ENCODE peak calls at places on chromosomes 4 and X, in five cellular contexts. One of them, this sample, is unnamed.

GRCh38 chr4:114558446-114559020 is 40.1 kb upstream of the UGT8 start:
- DNase-seq in neuronal stem cell: peak; percentile 11
- DNase-seq in mesenchymal stem cell: no peak
- DNase-seq in H9: no peak
- DNase-seq in H1: no peak
- DNase-seq in this sample: no peak

GRCh38 chr4:122539861-122540465 is 80.9 kb downstream of the IL21 start:
- DNase-seq in H1: no peak
- DNase-seq in neuronal stem cell: no peak
- DNase-seq in H9: no peak
- DNase-seq in mesenchymal stem cell: no peak
- DNase-seq in this sample: peak; percentile 89

GRCh38 chr4:114694770-114695169 is 96.2 kb downstream of the UGT8 start:
- DNase-seq in H1: no peak
- DNase-seq in neuronal stem cell: peak; percentile 26
- DNase-seq in H9: no peak
- DNase-seq in mesenchymal stem cell: peak; percentile 38
- DNase-seq in this sample: no peak

GRCh38 chrX:103616676-103617186 is 9.0 kb downstream of the TCEAL3 start:
- DNase-seq in H9: no peak
- DNase-seq in neuronal stem cell: no peak
- DNase-seq in mesenchymal stem cell: no peak
- DNase-seq in H1: no peak
- DNase-seq in this sample: no peak

GRCh38 chr4:63717384-63717783 is 691.9 kb downstream of the TECRL start:
- DNase-seq in H1: no peak
- DNase-seq in mesenchymal stem cell: peak; percentile 5
- DNase-seq in H9: no peak
- DNase-seq in neuronal stem cell: peak; percentile 3
- DNase-seq in this sample: peak; percentile 14

GRCh38 chr4:978957-979701 is 5.8 kb upstream of the DGKQ start:
- DNase-seq in neuronal stem cell: no peak
- DNase-seq in mesenchymal stem cell: peak; percentile 74
- DNase-seq in H9: no peak
- DNase-seq in H1: no peak
- DNase-seq in this sample: peak; percentile 60

GRCh38 chrX:13689519-13690211 is 737 bp downstream of the RAB9A start:
- DNase-seq in neuronal stem cell: no peak
- DNase-seq in mesenchymal stem cell: peak; percentile 47
- DNase-seq in H1: no peak
- DNase-seq in H9: no peak
- DNase-seq in this sample: peak; percentile 61

GRCh38 chr4:188242041-188242440 is 102.8 kb downstream of the TRIML1 start:
- DNase-seq in mesenchymal stem cell: no peak
- DNase-seq in H9: no peak
- DNase-seq in H1: no peak
- DNase-seq in neuronal stem cell: no peak
- DNase-seq in this sample: no peak

GRCh38 chr4:186201535-186202230 is 10.3 kb downstream of the CYP4V2 start:
- DNase-seq in mesenchymal stem cell: peak; percentile 17
- DNase-seq in H1: no peak
- DNase-seq in H9: peak; percentile 74
- DNase-seq in neuronal stem cell: peak; percentile 9
- DNase-seq in this sample: peak; percentile 26

GRCh38 chrX:111348363-111348927 is 63.5 kb downstream of the DCX start:
- DNase-seq in mesenchymal stem cell: no peak
- DNase-seq in H9: no peak
- DNase-seq in neuronal stem cell: no peak
- DNase-seq in H1: no peak
- DNase-seq in this sample: no peak

GRCh38 chr4:174398728-174399127 is 115.0 kb downstream of the CEP44 start:
- DNase-seq in neuronal stem cell: no peak
- DNase-seq in H1: no peak
- DNase-seq in mesenchymal stem cell: peak; percentile 75
- DNase-seq in H9: no peak
- DNase-seq in this sample: no peak

GRCh38 chrX:3711331-3711917 is 2.0 kb downstream of the PRKX start:
- DNase-seq in H9: no peak
- DNase-seq in H1: no peak
- DNase-seq in mesenchymal stem cell: no peak
- DNase-seq in neuronal stem cell: no peak
- DNase-seq in this sample: no peak

GRCh38 chr4:173490817-173491518 is 39.1 kb downstream of the HAND2 start:
- DNase-seq in neuronal stem cell: no peak
- DNase-seq in H1: no peak
- DNase-seq in H9: no peak
- DNase-seq in mesenchymal stem cell: peak; percentile 78
- DNase-seq in this sample: peak; percentile 35

GRCh38 chrX:121832446-121832845 is 785.0 kb downstream of the GLUD2 start:
- DNase-seq in H1: no peak
- DNase-seq in mesenchymal stem cell: no peak
- DNase-seq in neuronal stem cell: no peak
- DNase-seq in H9: no peak
- DNase-seq in this sample: no peak

GRCh38 chr4:56466910-56467283 is 520 bp upstream of the SRP72 start:
- DNase-seq in H9: no peak
- DNase-seq in H1: no peak
- DNase-seq in mesenchymal stem cell: no peak
- DNase-seq in neuronal stem cell: no peak
- DNase-seq in this sample: peak; percentile 43

GRCh38 chrX:45807572-45808425 is 607.1 kb upstream of the DIPK2B start:
- DNase-seq in H9: no peak
- DNase-seq in neuronal stem cell: peak; percentile 11
- DNase-seq in H1: no peak
- DNase-seq in mesenchymal stem cell: peak; percentile 75
- DNase-seq in this sample: peak; percentile 42

GRCh38 chr4:39855909-39856512 is 121.7 kb downstream of the PDS5A start:
- DNase-seq in mesenchymal stem cell: peak; percentile 34
- DNase-seq in H1: no peak
- DNase-seq in H9: no peak
- DNase-seq in neuronal stem cell: no peak
- DNase-seq in this sample: peak; percentile 73

GRCh38 chr4:931194-931959 is 739 bp downstream of the GAK start:
- DNase-seq in H9: no peak
- DNase-seq in mesenchymal stem cell: peak; percentile 97
- DNase-seq in neuronal stem cell: no peak
- DNase-seq in H1: no peak
- DNase-seq in this sample: no peak

DNA sequence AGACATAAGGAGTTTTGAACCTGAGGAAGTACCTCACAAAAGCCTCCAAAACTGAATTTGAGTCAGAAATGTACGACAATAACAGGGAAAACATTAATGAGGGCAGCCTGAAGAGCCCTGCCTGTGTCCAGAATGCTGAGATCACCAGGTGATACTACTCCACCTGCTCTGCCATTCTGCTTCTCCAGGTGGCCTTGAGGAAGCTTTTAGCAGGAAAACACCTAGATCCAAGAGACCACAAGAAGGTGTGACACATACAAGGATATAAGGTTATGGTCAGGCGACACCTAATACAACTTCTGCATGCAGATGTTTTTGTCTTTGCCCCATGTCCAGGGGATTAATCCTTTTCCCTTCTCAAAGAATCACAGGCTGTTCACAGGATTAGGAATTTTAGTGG is 15.3 kb downstream of the SOWAHB start:
- DNase-seq in H9: no peak
- DNase-seq in H1: no peak
- DNase-seq in neuronal stem cell: no peak
- DNase-seq in mesenchymal stem cell: no peak
- DNase-seq in this sample: no peak
- H2AK5ac ChIP-seq in H9: no peak overlapping the region
- H2AK5ac ChIP-seq in H1: no peak overlapping the region
- H2AK5ac ChIP-seq in neuronal stem cell: no peak overlapping the region
- H2AK5ac ChIP-seq in mesenchymal stem cell: no peak overlapping the region
- H2AK5ac ChIP-seq in this sample: no peak overlapping the region

GRCh38 chr4:15353207-15353606 is 74.6 kb upstream of the C1QTNF7 start:
- DNase-seq in neuronal stem cell: no peak
- DNase-seq in H9: no peak
- DNase-seq in mesenchymal stem cell: no peak
- DNase-seq in H1: no peak
- DNase-seq in this sample: no peak

GRCh38 chr4:15354790-15355418 is 72.9 kb upstream of the C1QTNF7 start:
- DNase-seq in H1: no peak
- DNase-seq in neuronal stem cell: no peak
- DNase-seq in mesenchymal stem cell: no peak
- DNase-seq in H9: no peak
- DNase-seq in this sample: no peak

GRCh38 chr4:15352508-15352907 is 75.3 kb upstream of the C1QTNF7 start:
- DNase-seq in H9: no peak
- DNase-seq in H1: no peak
- DNase-seq in neuronal stem cell: no peak
- DNase-seq in mesenchymal stem cell: no peak
- DNase-seq in this sample: no peak

GRCh38 chr4:15355464-15355863 is 72.4 kb upstream of the C1QTNF7 start:
- DNase-seq in mesenchymal stem cell: no peak
- DNase-seq in neuronal stem cell: no peak
- DNase-seq in H1: no peak
- DNase-seq in H9: no peak
- DNase-seq in this sample: no peak

GRCh38 chr4:15354358-15354757 is 73.5 kb upstream of the C1QTNF7 start:
- DNase-seq in neuronal stem cell: no peak
- DNase-seq in mesenchymal stem cell: no peak
- DNase-seq in H9: no peak
- DNase-seq in H1: no peak
- DNase-seq in this sample: no peak
- H2BK12ac ChIP-seq in neuronal stem cell: no peak overlapping the region
- H2BK12ac ChIP-seq in mesenchymal stem cell: peak overlapping the region; percentile 54
- H2BK12ac ChIP-seq in H9: no peak overlapping the region
- H2BK12ac ChIP-seq in H1: no peak overlapping the region
- H2BK12ac ChIP-seq in this sample: no peak overlapping the region

GRCh38 chr4:169225058-169225751 is 45.6 kb downstream of the SH3RF1 start:
- DNase-seq in neuronal stem cell: no peak
- DNase-seq in H9: no peak
- DNase-seq in mesenchymal stem cell: peak; percentile 98
- DNase-seq in H1: no peak
- DNase-seq in this sample: peak; percentile 68
- H3K18ac ChIP-seq in neuronal stem cell: no peak overlapping the region
- H3K18ac ChIP-seq in H9: no peak overlapping the region
- H3K18ac ChIP-seq in mesenchymal stem cell: peak overlapping the region; percentile 94
- H3K18ac ChIP-seq in H1: no peak overlapping the region
- H3K18ac ChIP-seq in this sample: peak overlapping the region; percentile 5

GRCh38 chr4:123937612-123938011 is 541.0 kb downstream of the SPRY1 start:
- DNase-seq in H1: no peak
- DNase-seq in neuronal stem cell: no peak
- DNase-seq in H9: no peak
- DNase-seq in mesenchymal stem cell: no peak
- DNase-seq in this sample: no peak
- H2AK5ac ChIP-seq in H1: no peak overlapping the region
- H2AK5ac ChIP-seq in neuronal stem cell: no peak overlapping the region
- H2AK5ac ChIP-seq in H9: no peak overlapping the region
- H2AK5ac ChIP-seq in mesenchymal stem cell: no peak overlapping the region
- H2AK5ac ChIP-seq in this sample: no peak overlapping the region

DNA sequence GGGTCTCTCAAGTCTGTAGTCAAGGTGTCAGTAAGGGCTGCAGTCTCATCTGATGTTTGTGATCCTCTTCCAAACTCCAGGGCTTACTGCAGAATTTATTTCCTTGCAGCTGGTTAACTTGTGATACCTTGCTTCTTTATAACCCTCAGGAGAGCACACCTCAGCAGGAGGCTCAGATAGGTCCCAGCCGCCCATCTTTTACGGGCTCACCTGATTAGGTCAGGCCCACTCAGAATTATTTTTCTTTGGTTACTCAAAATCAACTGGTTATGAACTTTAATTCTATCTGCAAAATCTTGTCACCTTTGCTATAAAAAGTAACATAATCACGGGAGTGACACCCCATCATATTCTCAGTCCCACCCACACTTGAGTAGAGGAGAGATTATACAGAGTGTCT is 99.9 kb upstream of the BEND4 start:
- DNase-seq in H9: no peak
- DNase-seq in H1: no peak
- DNase-seq in mesenchymal stem cell: no peak
- DNase-seq in neuronal stem cell: no peak
- DNase-seq in this sample: no peak
- H2BK12ac ChIP-seq in H9: no peak overlapping the region
- H2BK12ac ChIP-seq in H1: no peak overlapping the region
- H2BK12ac ChIP-seq in mesenchymal stem cell: no peak overlapping the region
- H2BK12ac ChIP-seq in neuronal stem cell: no peak overlapping the region
- H2BK12ac ChIP-seq in this sample: no peak overlapping the region

GRCh38 chr4:113397114-113397701 is 347.8 kb downstream of the ANK2 start:
- DNase-seq in H9: no peak
- DNase-seq in mesenchymal stem cell: peak; percentile 14
- DNase-seq in neuronal stem cell: no peak
- DNase-seq in H1: no peak
- DNase-seq in this sample: no peak
- H3K18ac ChIP-seq in H9: no peak overlapping the region
- H3K18ac ChIP-seq in mesenchymal stem cell: no peak overlapping the region
- H3K18ac ChIP-seq in neuronal stem cell: no peak overlapping the region
- H3K18ac ChIP-seq in H1: no peak overlapping the region
- H3K18ac ChIP-seq in this sample: no peak overlapping the region

This sample was measured in trophoblast cell.